ENCODE peak calls at places on chromosomes 7 and 10, in six cellular contexts. E, J, K, U, Y and G are unnamed samples.

GRCh38 chr7:130632111-130632510 is 36.4 kb downstream of the COPG2 start:
- DNase-seq in K (peak), U (no peak), Y (no peak), J (no peak), E (no peak), G (no peak)

GRCh38 chr10:122286872-122287271 is 15.8 kb downstream of the BTBD16 start:
- DNase-seq in E (peak), U (peak), K (peak), Y (no peak), J (no peak), G (peak)

GRCh38 chr10:116699783-116700150 is 42.6 kb downstream of the HSPA12A start:
- DNase-seq in U (no peak), K (no peak), E (no peak), J (no peak), Y (no peak), G (no peak)

GRCh38 chr7:132203021-132203420 is 373.2 kb downstream of the PLXNA4 start:
- DNase-seq in U (no peak), Y (no peak), K (no peak), E (no peak), J (no peak), G (no peak)

GRCh38 chr7:90530263-90530662 is 60.8 kb downstream of the PTTG1IP2 start:
- DNase-seq in U (no peak), J (no peak), E (no peak), Y (no peak), K (peak), G (no peak)

GRCh38 chr10:46311501-46311951 is 24.7 kb downstream of the ANTXRL start:
- DNase-seq in K (no peak), Y (no peak), U (no peak), J (no peak), E (no peak), G (peak)

GRCh38 chr10:54985732-54986131 is 184.7 kb upstream of the PCDH15 start:
- DNase-seq in Y (no peak), E (no peak), U (no peak), K (no peak), J (no peak), G (no peak)

GRCh38 chr10:119408969-119409371 is 133.5 kb downstream of the RGS10 start:
- DNase-seq in E (no peak), U (no peak), Y (no peak), J (no peak), K (no peak), G (no peak)

GRCh38 chr10:129939416-129940275 is 24.4 kb downstream of the EBF3 start:
- DNase-seq in E (no peak), U (peak), J (no peak), K (no peak), Y (no peak), G (peak)

GRCh38 chr7:1458676-1459511 is at the start of gene MICALL2:
- DNase-seq in Y (peak), K (peak), U (peak), J (peak), E (no peak), G (peak)

GRCh38 chr7:13144622-13145021 is 457.2 kb downstream of the ARL4A start:
- DNase-seq in U (no peak), K (peak), E (no peak), Y (no peak), J (no peak), G (no peak)

GRCh38 chr10:114626841-114627240 is 31.2 kb downstream of the ABLIM1 start:
- DNase-seq in E (no peak), Y (no peak), J (no peak), U (no peak), K (no peak), G (no peak)

GRCh38 chr10:85544956-85545355 is 821.6 kb downstream of the GRID1 start:
- DNase-seq in U (no peak), Y (no peak), E (no peak), K (no peak), J (no peak), G (no peak)

GRCh38 chr10:59674211-59674836 is 35.3 kb downstream of the SLC16A9 start:
- DNase-seq in K (peak), E (no peak), U (no peak), Y (no peak), J (no peak), G (no peak)

GRCh38 chr10:43064331-43065075 is 12.4 kb upstream of the RET start:
- DNase-seq in Y (no peak), E (no peak), U (no peak), K (no peak), J (no peak), G (no peak)

GRCh38 chr7:17677408-17677807 is 262.9 kb downstream of the SNX13 start:
- DNase-seq in Y (no peak), K (peak), E (no peak), U (no peak), J (no peak), G (no peak)